ENCODE peak calls at places on chromosomes 13 and 19, in seven cellular contexts. X is Peyer's patch, J is left ventricle myocardium inferior, S is thoracic aorta, I is heart right ventricle, G is sigmoid colon, N is fibroblast of lung. E is an unnamed sample. For H3K9me3 and H3K27me3, the result is how much of the 10 kb centered on the place peaks cover.

GRCh38 chr19:48283908-48284307 is 14.0 kb downstream of the ZNF114 start:
- DNase-seq in X (no peak), J (no peak), S (no peak), I (no peak), G (no peak), N (peak), E (no peak)

GRCh38 chr19:12784871-12785430 is 6.3 kb upstream of the JUNB start:
- DNase-seq in X (peak), J (no peak), S (no peak), I (no peak), G (no peak), N (no peak), E (no peak)

GRCh38 chr19:10044390-10044789 is 31.1 kb downstream of the RDH8 start:
- DNase-seq in X (no peak), J (no peak), S (no peak), I (no peak), G (no peak), N (no peak), E (no peak)

GRCh38 chr13:28590450-28590849 is 68.5 kb upstream of the POMP start:
- DNase-seq in X (no peak), J (no peak), S (no peak), I (no peak), G (no peak), N (no peak), E (no peak)

GRCh38 chr19:22735911-22736645 is 47.9 kb downstream of the ZNF99 start:
- DNase-seq in X (no peak), J (no peak), S (no peak), I (no peak), G (no peak), N (no peak), E (no peak)

GRCh38 chr13:27587083-27587482 is 33.2 kb downstream of the LNX2 start:
- DNase-seq in X (no peak), J (no peak), S (no peak), I (no peak), G (no peak), N (no peak), E (no peak)

GRCh38 chr19:535017-535835 is 3.7 kb downstream of the CDC34 start:
- DNase-seq in X (no peak), J (no peak), S (no peak), I (no peak), G (peak), N (no peak), E (no peak)

GRCh38 chr13:30743319-30744055 is 8.1 kb downstream of the ALOX5AP start:
- DNase-seq in X (no peak), J (no peak), S (peak), I (no peak), G (no peak), N (peak), E (peak)

GRCh38 chr19:7469654-7470285 is 19.1 kb downstream of the PEX11G start:
- DNase-seq in X (no peak), J (no peak), S (no peak), I (no peak), G (no peak), N (no peak), E (no peak)

GRCh38 chr19:17974551-17974950 is 7.6 kb downstream of the KCNN1 start:
- DNase-seq in X (no peak), J (no peak), S (no peak), I (no peak), G (no peak), N (no peak), E (no peak)

GRCh38 chr13:40026741-40027140 is 371.3 kb downstream of the COG6 start:
- DNase-seq in X (no peak), J (no peak), S (no peak), I (no peak), G (no peak), N (no peak), E (no peak)

GRCh38 chr19:32702010-32702409 is 10.4 kb downstream of the NUDT19 start:
- DNase-seq in X (no peak), J (no peak), S (no peak), I (no peak), G (no peak), N (no peak), E (peak)

GRCh38 chr13:109784590-109785140 is 1.7 kb downstream of the IRS2 start:
- DNase-seq in X (peak), J (peak), S (no peak), I (peak), G (peak), N (peak), E (peak)

GRCh38 chr13:109783815-109784589 is 2.4 kb downstream of the IRS2 start:
- DNase-seq in X (no peak), J (no peak), S (no peak), I (no peak), G (no peak), N (no peak), E (no peak)

GRCh38 chr13:109782066-109782822 is 4.1 kb downstream of the IRS2 start:
- DNase-seq in X (no peak), J (no peak), S (no peak), I (no peak), G (no peak), N (no peak), E (no peak)

GRCh38 chr13:109782823-109783411 is 3.5 kb downstream of the IRS2 start:
- DNase-seq in X (no peak), J (no peak), S (no peak), I (no peak), G (no peak), N (no peak), E (no peak)

DNA sequence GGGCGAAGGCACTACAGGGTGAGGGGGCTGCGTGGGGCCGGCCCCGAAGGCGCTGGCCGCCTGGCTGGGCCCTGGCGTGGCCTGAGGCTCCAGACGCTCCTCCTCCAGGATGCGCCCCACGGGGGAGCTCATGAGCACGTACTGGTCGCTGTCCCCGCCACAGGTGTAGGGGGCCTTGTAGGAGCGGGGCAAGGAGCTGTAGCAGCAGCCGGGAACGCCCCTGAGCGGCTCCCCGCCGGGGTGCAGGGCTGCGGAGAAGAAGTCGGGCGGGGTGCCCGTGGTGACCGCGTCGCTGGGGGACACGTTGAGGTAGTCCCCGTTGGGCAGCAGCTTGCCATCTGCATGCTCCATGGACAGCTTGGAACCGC is 3.0 kb downstream of the IRS2 start:
- DNase-seq in X (no peak), J (no peak), S (no peak), I (no peak), G (no peak), N (no peak), E (no peak)
- H3K4me3 ChIP-seq in X (no peak), J (peak), S (peak), I (peak), G (peak), N (no peak), E (no peak)

GRCh38 chr19:15885167-15885566 is 12.7 kb downstream of the CYP4F2 start:
- DNase-seq in X (no peak), J (no peak), S (no peak), I (no peak), G (no peak), N (no peak), E (no peak)
- H3K9me3 ChIP-seq in X (under half), J (under half), S (under half), I (under half), G (under half), N (under half), E (under half)

DNA sequence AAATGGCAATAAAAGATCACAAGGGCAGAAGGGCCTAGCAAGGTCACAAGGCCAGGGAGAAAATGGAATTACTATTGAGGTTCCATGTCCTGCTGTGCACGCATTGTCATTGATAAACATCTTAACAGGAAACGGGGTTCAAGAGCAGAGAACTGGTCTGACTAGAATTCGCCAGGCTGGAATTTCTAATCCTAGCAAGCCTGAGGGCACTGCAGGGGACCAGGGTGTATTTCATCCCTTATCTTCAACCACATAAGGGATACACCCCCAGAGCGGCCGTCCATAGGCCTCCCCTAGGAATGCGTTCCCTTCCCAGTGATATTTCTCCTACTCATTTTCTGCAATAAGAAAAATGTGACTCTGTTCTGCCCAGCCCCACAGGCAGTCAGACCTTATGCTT is 19.5 kb downstream of the ERICH4 start:
- DNase-seq in X (no peak), J (no peak), S (no peak), I (no peak), G (no peak), N (no peak), E (no peak)
- H3K27me3 ChIP-seq in X (under half), J (half or more), S (under half), I (under half), G (under half), N (under half), E (under half)

GRCh38 chr19:5395996-5396939 is 55.7 kb upstream of the PTPRS start:
- DNase-seq in X (no peak), J (no peak), S (no peak), I (no peak), G (no peak), N (no peak), E (no peak)
- H3K4me3 ChIP-seq in X (no peak), J (no peak), S (no peak), I (no peak), G (no peak), N (no peak), E (no peak)

GRCh38 chr13:95671597-95671996 is 5.3 kb upstream of the DNAJC3 start:
- DNase-seq in X (no peak), J (no peak), S (no peak), I (no peak), G (no peak), N (no peak), E (no peak)
- H3K9me3 ChIP-seq in X (under half), J (half or more), S (half or more), I (under half), G (under half), N (under half), E (under half)

DNA sequence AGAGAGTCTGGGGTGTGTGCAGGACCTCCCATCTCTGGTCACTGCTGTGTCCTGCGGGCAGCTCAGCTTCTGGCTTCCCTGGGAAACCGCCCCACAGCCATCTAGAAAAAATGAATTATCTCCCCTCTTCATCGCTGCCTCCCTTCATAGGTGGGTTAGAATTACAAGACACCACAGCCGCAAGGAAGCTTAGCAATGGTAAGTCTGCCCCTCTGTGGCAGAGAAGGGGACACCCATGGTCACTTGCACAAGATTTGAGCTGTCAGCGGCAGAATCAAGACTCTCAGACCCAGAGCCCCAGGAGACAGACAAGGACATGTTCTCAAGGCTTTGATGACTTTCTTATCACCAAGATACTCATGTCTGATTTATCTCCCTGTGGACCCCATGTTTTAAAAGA is 110.8 kb upstream of the PABPC3 start:
- DNase-seq in X (no peak), J (no peak), S (no peak), I (no peak), G (no peak), N (no peak), E (peak)
- H3K27me3 ChIP-seq in X (under half), J (half or more), S (under half), I (under half), G (under half), N (under half), E (under half)

GRCh38 chr13:47521895-47522487 is 479.1 kb downstream of the SUCLA2 start:
- DNase-seq in X (no peak), J (no peak), S (no peak), I (no peak), G (no peak), N (peak), E (no peak)

GRCh38 chr13:47518530-47518929 is 482.5 kb downstream of the SUCLA2 start:
- DNase-seq in X (no peak), J (no peak), S (no peak), I (no peak), G (no peak), N (no peak), E (no peak)

GRCh38 chr13:47519626-47520025 is 481.4 kb downstream of the SUCLA2 start:
- DNase-seq in X (no peak), J (no peak), S (no peak), I (no peak), G (no peak), N (no peak), E (no peak)
- H3K4me3 ChIP-seq in X (no peak), J (no peak), S (no peak), I (no peak), G (no peak), N (no peak), E (no peak)

DNA sequence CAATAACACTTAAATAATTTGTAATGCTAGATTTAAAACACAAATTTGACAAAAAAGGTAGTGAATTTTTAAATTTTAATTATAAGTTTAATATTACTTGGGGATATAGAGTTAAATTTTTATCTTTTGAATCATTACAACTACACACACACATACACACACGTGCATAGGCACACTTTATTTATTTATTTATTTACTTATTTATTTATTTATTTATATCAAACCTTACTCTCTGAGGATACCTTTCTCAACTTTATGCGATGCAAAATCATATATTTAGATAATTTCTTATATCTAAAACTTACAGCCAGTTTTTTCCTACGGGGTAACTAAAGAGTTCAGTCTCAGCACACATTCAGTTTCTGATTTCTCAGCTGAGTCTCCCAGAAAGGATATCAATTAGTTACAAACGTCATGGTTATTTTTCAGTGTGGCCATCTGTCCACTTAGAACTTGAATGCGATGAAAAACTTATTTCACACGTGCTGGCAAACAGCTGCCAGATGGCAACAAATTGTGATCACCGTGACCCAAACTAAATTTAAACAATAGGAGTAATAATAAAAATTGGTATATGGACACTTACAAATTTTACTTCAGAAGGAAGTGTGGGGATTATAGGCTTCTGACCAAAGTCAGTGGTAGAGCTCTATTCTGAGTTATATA is 683.0 kb upstream of the PRR20A start:
- DNase-seq in X (no peak), J (no peak), S (no peak), I (no peak), G (no peak), N (no peak), E (no peak)
- H3K9me3 ChIP-seq in X (under half), J (under half), S (under half), I (under half), G (under half), N (under half), E (under half)